ENCODE peak calls at places on chromosomes 16 and 17, in five cellular contexts. J is K562, Q is stomach, W is H1, N is suprapubic skin. P is an unnamed sample.

GRCh38 chr16:80299416-80299815 is 241.4 kb upstream of the DYNLRB2 start:
- DNase-seq in J (no peak), Q (peak; percentile 64), W (no peak), N (no peak), P (no peak)

GRCh38 chr16:57204675-57205074 is 18.5 kb downstream of the RSPRY1 start:
- DNase-seq in J (peak; percentile 30), Q (no peak), W (peak; percentile 48), N (no peak), P (no peak)

GRCh38 chr16:52597772-52598483 is 51.0 kb upstream of the TOX3 start:
- DNase-seq in J (no peak), Q (peak; percentile 56), W (peak; percentile 45), N (no peak), P (no peak)

GRCh38 chr16:13994239-13995106 is 74.5 kb downstream of the ERCC4 start:
- DNase-seq in J (no peak), Q (no peak), W (no peak), N (no peak), P (no peak)

GRCh38 chr17:61007980-61008379 is 330.3 kb downstream of the BCAS3 start:
- DNase-seq in J (no peak), Q (peak; percentile 25), W (no peak), N (no peak), P (no peak)

GRCh38 chr16:86611517-86611840 is 33.1 kb downstream of the FOXL1 start:
- DNase-seq in J (no peak), Q (no peak), W (no peak), N (no peak), P (no peak)

GRCh38 chr17:35875439-35876139 is 4.6 kb downstream of the CCL5 start:
- DNase-seq in J (no peak), Q (no peak), W (no peak), N (no peak), P (no peak)

GRCh38 chr17:77438241-77439204 is 297.8 kb downstream of the SEC14L1 start:
- DNase-seq in J (no peak), Q (no peak), W (no peak), N (no peak), P (no peak)

GRCh38 chr17:47839071-47839470 is 2.0 kb downstream of the SCRN2 start:
- DNase-seq in J (no peak), Q (no peak), W (no peak), N (no peak), P (no peak)

GRCh38 chr17:47839899-47840741 is 953 bp downstream of the SCRN2 start:
- DNase-seq in J (no peak), Q (no peak), W (no peak), N (no peak), P (no peak)

GRCh38 chr17:47838636-47839035 is 2.4 kb downstream of the SCRN2 start:
- DNase-seq in J (no peak), Q (no peak), W (no peak), N (no peak), P (no peak)

GRCh38 chr17:47841488-47842308 is 625 bp upstream of the SCRN2 start:
- DNase-seq in J (no peak), Q (no peak), W (no peak), N (no peak), P (no peak)

GRCh38 chr17:47840742-47841487 is at the start of gene SCRN2:
- DNase-seq in J (peak; percentile 92), Q (peak; percentile 93), W (peak; percentile 99), N (peak; percentile 92), P (peak; percentile 95)
- TF ChIP-seq POLR2AphosphoS5 in J (no peak), Q (peak; percentile 22), W (no peak), N (peak; percentile 29), P (no peak)

GRCh38 chr17:59892251-59892848 is 393 bp downstream of the TUBD1 start:
- DNase-seq in J (peak; percentile 70), Q (no peak), W (no peak), N (peak; percentile 34), P (peak; percentile 53)
- TF ChIP-seq POLR2AphosphoS5 in J (no peak), Q (peak; percentile 42), W (no peak), N (no peak), P (no peak)

GRCh38 chr17:50569592-50569991 is 9.1 kb downstream of the CACNA1G start:
- DNase-seq in J (no peak), Q (no peak), W (no peak), N (no peak), P (no peak)

GRCh38 chr17:50571681-50572080 is 11.2 kb downstream of the CACNA1G start:
- DNase-seq in J (no peak), Q (no peak), W (no peak), N (no peak), P (no peak)

GRCh38 chr17:50570516-50570915 is 10.0 kb downstream of the CACNA1G start:
- DNase-seq in J (no peak), Q (no peak), W (no peak), N (no peak), P (no peak)

GRCh38 chr17:50565559-50566350 is 5.2 kb downstream of the CACNA1G start:
- DNase-seq in J (peak; percentile 29), Q (no peak), W (no peak), N (no peak), P (no peak)

GRCh38 chr17:50568659-50569058 is 8.1 kb downstream of the CACNA1G start:
- DNase-seq in J (no peak), Q (no peak), W (no peak), N (no peak), P (no peak)
- TF ChIP-seq POLR2AphosphoS5 in J (no peak), Q (no peak), W (no peak), N (no peak), P (no peak)

GRCh38 chr16:667780-668518 is at the start of gene RHOT2:
- DNase-seq in J (peak; percentile 87), Q (peak; percentile 95), W (peak; percentile 94), N (peak; percentile 94), P (peak; percentile 98)
- TF ChIP-seq POLR2AphosphoS5 in J (peak; percentile 71), Q (peak; percentile 73), W (no peak), N (peak; percentile 61), P (peak; percentile 58)

GRCh38 chr17:17384961-17385360 is 81.8 kb downstream of the NT5M start:
- DNase-seq in J (no peak), Q (no peak), W (no peak), N (no peak), P (no peak)

GRCh38 chr17:17387017-17387416 is 83.8 kb downstream of the NT5M start:
- DNase-seq in J (no peak), Q (no peak), W (no peak), N (no peak), P (no peak)

GRCh38 chr17:17384291-17384615 is 81.1 kb downstream of the NT5M start:
- DNase-seq in J (no peak), Q (no peak), W (no peak), N (no peak), P (no peak)

GRCh38 chr17:17386143-17386800 is 83.1 kb downstream of the NT5M start:
- DNase-seq in J (no peak), Q (no peak), W (no peak), N (no peak), P (no peak)

GRCh38 chr17:17385502-17385901 is 82.3 kb downstream of the NT5M start:
- DNase-seq in J (no peak), Q (no peak), W (no peak), N (no peak), P (no peak)
- TF ChIP-seq POLR2AphosphoS5 in J (no peak), Q (no peak), W (no peak), N (no peak), P (no peak)

DNA sequence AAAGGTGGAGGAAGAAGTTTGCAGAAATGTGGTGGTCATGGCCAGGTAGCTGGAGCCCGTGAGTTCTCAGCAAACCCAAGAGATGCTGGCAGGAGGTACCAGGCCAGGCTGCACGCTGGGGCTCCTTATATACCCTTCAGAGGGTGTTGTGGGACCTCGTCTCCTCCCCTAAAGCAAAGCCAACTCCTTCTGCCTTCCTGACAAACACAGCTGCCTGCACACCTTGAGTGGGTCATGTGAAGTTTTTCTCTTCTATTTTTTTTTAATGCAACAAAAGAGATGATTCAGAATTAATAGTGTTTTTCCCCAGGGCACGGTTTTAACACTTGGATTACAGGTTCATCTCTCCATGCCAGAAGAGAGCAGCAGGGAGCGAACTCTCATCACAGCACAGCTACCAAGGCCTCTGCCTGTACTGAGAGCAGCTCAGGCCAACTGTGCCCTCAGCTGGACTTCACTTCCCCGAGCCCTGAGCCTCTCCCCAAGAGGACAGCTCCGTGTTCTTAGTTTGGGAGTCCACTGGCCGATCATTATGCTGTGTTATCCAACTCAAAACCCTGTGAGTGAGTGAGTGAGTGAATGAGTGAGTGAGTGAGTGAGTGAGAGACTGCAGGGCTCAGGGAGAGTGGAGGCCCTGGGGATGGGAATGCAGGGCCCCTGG is at the start of gene KRT15:
- DNase-seq in J (no peak), Q (no peak), W (no peak), N (no peak), P (no peak)
- TF ChIP-seq POLR2AphosphoS5 in J (no peak), Q (no peak), W (no peak), N (no peak), P (no peak)

DNA sequence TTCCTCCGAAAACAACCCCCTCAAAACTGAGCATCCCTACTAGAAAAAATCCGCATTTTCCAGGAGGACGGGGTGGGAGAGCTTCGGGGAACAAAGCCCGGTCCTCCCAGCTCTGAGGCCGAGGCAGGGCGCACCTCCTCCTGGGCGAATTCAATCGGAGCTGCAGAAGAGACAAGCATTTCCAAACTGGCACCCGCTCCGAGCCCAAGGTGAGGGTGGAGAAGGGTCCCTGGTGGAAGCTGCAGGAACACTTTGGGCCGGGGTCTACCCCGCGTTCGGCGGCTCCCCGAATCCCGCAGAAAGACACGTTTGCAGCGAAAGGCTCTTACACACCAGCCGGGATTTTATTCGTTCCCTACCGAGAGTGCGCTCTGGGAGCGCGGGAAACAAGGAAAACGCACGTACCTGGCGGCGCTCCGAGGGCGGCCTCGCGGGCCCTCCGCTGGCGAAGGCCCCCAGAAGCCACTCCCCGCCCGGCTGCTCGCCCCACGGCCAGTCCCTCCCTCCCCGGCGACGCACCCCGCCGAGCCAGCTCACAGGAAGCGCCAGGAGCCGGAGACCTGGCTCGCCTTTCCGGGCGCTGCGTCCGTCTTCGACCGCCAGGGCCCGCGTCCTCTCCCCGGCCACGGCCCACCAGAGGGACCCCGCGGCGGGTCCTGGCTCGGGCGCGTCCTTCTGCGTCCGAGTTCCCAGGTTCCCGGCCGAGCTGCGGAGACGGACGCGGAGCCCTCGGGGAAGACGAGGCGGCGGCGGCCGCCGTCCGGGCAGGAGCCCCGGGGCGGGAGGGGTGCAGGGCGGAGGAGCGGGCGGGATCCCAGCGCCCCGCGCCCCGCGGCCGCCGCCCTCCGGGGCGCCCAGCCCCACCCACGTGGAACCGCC is 49.8 kb upstream of the BAHCC1 start:
- DNase-seq in J (peak; percentile 79), Q (peak; percentile 92), W (peak; percentile 88), N (peak; percentile 95), P (peak; percentile 82)
- TF ChIP-seq POLR2AphosphoS5 in J (no peak), Q (peak; percentile 87), W (peak; percentile 8), N (peak; percentile 83), P (no peak)